ENCODE peak calls at places on chromosome 7, in nine cellular contexts. One of them, this sample, is unnamed. For H3K4me1, the result is how much of the 10 kb centered on the place peaks cover.

GRCh38 chr7:14398531-14398930 is 409.1 kb upstream of the ETV1 start:
- DNase-seq in thyroid gland: no peak
- DNase-seq in heart right ventricle: no peak
- DNase-seq in body of pancreas: no peak
- DNase-seq in left ventricle myocardium inferior: no peak
- DNase-seq in tibial artery: no peak
- DNase-seq in PC-9: no peak
- DNase-seq in CD8-positive, alpha-beta memory T cell: no peak
- DNase-seq in mesendoderm: no peak
- DNase-seq in this sample: no peak

GRCh38 chr7:2444476-2444875 is 31.7 kb downstream of the GRIFIN start:
- DNase-seq in thyroid gland: no peak
- DNase-seq in heart right ventricle: peak
- DNase-seq in body of pancreas: no peak
- DNase-seq in left ventricle myocardium inferior: peak
- DNase-seq in tibial artery: peak
- DNase-seq in PC-9: no peak
- DNase-seq in CD8-positive, alpha-beta memory T cell: no peak
- DNase-seq in mesendoderm: no peak
- DNase-seq in this sample: no peak

GRCh38 chr7:157701395-157701794 is 364.6 kb downstream of the DNAJB6 start:
- DNase-seq in thyroid gland: no peak
- DNase-seq in heart right ventricle: no peak
- DNase-seq in body of pancreas: no peak
- DNase-seq in left ventricle myocardium inferior: no peak
- DNase-seq in tibial artery: no peak
- DNase-seq in PC-9: no peak
- DNase-seq in CD8-positive, alpha-beta memory T cell: no peak
- DNase-seq in mesendoderm: no peak
- DNase-seq in this sample: no peak

GRCh38 chr7:129553861-129554530 is 51.7 kb downstream of the SMKR1 start:
- DNase-seq in thyroid gland: no peak
- DNase-seq in heart right ventricle: no peak
- DNase-seq in body of pancreas: peak
- DNase-seq in left ventricle myocardium inferior: no peak
- DNase-seq in tibial artery: no peak
- DNase-seq in PC-9: no peak
- DNase-seq in CD8-positive, alpha-beta memory T cell: peak
- DNase-seq in mesendoderm: no peak
- DNase-seq in this sample: peak

GRCh38 chr7:97167749-97168148 is 50.3 kb downstream of the SDHAF3 start:
- DNase-seq in thyroid gland: no peak
- DNase-seq in heart right ventricle: no peak
- DNase-seq in body of pancreas: no peak
- DNase-seq in left ventricle myocardium inferior: no peak
- DNase-seq in tibial artery: no peak
- DNase-seq in PC-9: no peak
- DNase-seq in CD8-positive, alpha-beta memory T cell: no peak
- DNase-seq in mesendoderm: no peak
- DNase-seq in this sample: no peak

GRCh38 chr7:2943851-2944601 is 99.6 kb downstream of the CARD11 start:
- DNase-seq in thyroid gland: no peak
- DNase-seq in heart right ventricle: no peak
- DNase-seq in body of pancreas: no peak
- DNase-seq in left ventricle myocardium inferior: no peak
- DNase-seq in tibial artery: peak
- DNase-seq in PC-9: no peak
- DNase-seq in CD8-positive, alpha-beta memory T cell: no peak
- DNase-seq in mesendoderm: no peak
- DNase-seq in this sample: no peak

GRCh38 chr7:148116954-148117353 is 473.6 kb upstream of the C7orf33 start:
- DNase-seq in thyroid gland: no peak
- DNase-seq in heart right ventricle: no peak
- DNase-seq in body of pancreas: no peak
- DNase-seq in left ventricle myocardium inferior: no peak
- DNase-seq in tibial artery: no peak
- DNase-seq in PC-9: no peak
- DNase-seq in CD8-positive, alpha-beta memory T cell: no peak
- DNase-seq in mesendoderm: no peak
- DNase-seq in this sample: no peak

GRCh38 chr7:120760050-120760449 is 97.9 kb downstream of the TSPAN12 start:
- DNase-seq in thyroid gland: no peak
- DNase-seq in heart right ventricle: no peak
- DNase-seq in body of pancreas: no peak
- DNase-seq in left ventricle myocardium inferior: no peak
- DNase-seq in tibial artery: no peak
- DNase-seq in PC-9: no peak
- DNase-seq in CD8-positive, alpha-beta memory T cell: no peak
- DNase-seq in mesendoderm: no peak
- DNase-seq in this sample: no peak

GRCh38 chr7:75772081-75773077 is at the start of gene CCL26:
- DNase-seq in thyroid gland: peak
- DNase-seq in heart right ventricle: peak
- DNase-seq in body of pancreas: peak
- DNase-seq in left ventricle myocardium inferior: peak
- DNase-seq in tibial artery: peak
- DNase-seq in PC-9: peak
- DNase-seq in CD8-positive, alpha-beta memory T cell: no peak
- DNase-seq in mesendoderm: no peak
- DNase-seq in this sample: no peak

GRCh38 chr7:156610601-156611000 is 30.0 kb upstream of the RNF32 start:
- DNase-seq in thyroid gland: peak
- DNase-seq in heart right ventricle: no peak
- DNase-seq in body of pancreas: no peak
- DNase-seq in left ventricle myocardium inferior: no peak
- DNase-seq in tibial artery: no peak
- DNase-seq in PC-9: no peak
- DNase-seq in CD8-positive, alpha-beta memory T cell: no peak
- DNase-seq in mesendoderm: no peak
- DNase-seq in this sample: no peak

GRCh38 chr7:26100940-26101339 is 51.1 kb upstream of the NFE2L3 start:
- DNase-seq in thyroid gland: no peak
- DNase-seq in heart right ventricle: no peak
- DNase-seq in body of pancreas: no peak
- DNase-seq in left ventricle myocardium inferior: no peak
- DNase-seq in tibial artery: no peak
- DNase-seq in PC-9: no peak
- DNase-seq in CD8-positive, alpha-beta memory T cell: no peak
- DNase-seq in mesendoderm: no peak
- DNase-seq in this sample: no peak

GRCh38 chr7:26097837-26098668 is 53.9 kb upstream of the NFE2L3 start:
- DNase-seq in thyroid gland: no peak
- DNase-seq in heart right ventricle: no peak
- DNase-seq in body of pancreas: no peak
- DNase-seq in left ventricle myocardium inferior: no peak
- DNase-seq in tibial artery: no peak
- DNase-seq in PC-9: no peak
- DNase-seq in CD8-positive, alpha-beta memory T cell: peak
- DNase-seq in mesendoderm: no peak
- DNase-seq in this sample: no peak

GRCh38 chr7:26102176-26102575 is 49.8 kb upstream of the NFE2L3 start:
- DNase-seq in thyroid gland: no peak
- DNase-seq in heart right ventricle: no peak
- DNase-seq in body of pancreas: no peak
- DNase-seq in left ventricle myocardium inferior: no peak
- DNase-seq in tibial artery: no peak
- DNase-seq in PC-9: no peak
- DNase-seq in CD8-positive, alpha-beta memory T cell: no peak
- DNase-seq in mesendoderm: peak
- DNase-seq in this sample: no peak

GRCh38 chr7:26103541-26104070 is 48.4 kb upstream of the NFE2L3 start:
- DNase-seq in thyroid gland: no peak
- DNase-seq in heart right ventricle: no peak
- DNase-seq in body of pancreas: no peak
- DNase-seq in left ventricle myocardium inferior: no peak
- DNase-seq in tibial artery: no peak
- DNase-seq in PC-9: no peak
- DNase-seq in CD8-positive, alpha-beta memory T cell: no peak
- DNase-seq in mesendoderm: no peak
- DNase-seq in this sample: no peak

DNA sequence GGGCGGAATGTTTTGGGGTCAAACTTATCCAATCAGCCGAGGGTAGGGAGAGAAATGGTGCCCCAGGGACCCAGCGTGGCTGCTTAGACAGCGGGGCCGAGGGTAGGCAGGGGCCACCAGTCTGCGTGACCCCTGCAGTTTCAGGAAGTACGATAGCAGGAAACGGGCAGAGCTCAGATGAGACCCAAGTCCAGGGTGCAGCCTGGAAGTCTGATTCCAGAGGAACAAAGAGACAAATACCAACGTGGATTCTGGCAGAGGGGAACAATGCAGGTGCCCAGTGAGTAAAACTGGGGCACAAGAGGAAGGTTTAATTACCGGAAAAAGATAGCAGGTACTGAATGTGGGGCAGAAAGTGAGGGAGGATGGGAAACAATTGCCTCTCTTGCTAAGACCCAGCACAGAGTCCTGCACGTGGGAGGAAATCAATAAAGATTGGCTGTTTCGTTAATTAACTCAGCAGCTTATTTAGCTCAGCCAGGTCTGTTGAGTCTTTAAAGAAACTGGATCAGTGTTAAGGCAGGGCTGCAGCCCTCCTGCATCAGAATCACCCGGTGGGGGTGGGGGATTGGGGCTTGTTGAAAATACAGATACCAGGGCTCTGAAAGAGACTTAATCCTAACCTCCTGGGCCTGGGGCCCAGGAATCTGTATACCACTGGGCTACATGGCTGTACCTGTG is 50.4 kb upstream of the NFE2L3 start:
- DNase-seq in thyroid gland: no peak
- DNase-seq in heart right ventricle: no peak
- DNase-seq in body of pancreas: no peak
- DNase-seq in left ventricle myocardium inferior: no peak
- DNase-seq in tibial artery: no peak
- DNase-seq in PC-9: no peak
- DNase-seq in CD8-positive, alpha-beta memory T cell: no peak
- DNase-seq in mesendoderm: peak
- DNase-seq in this sample: no peak
- H3K4me3 ChIP-seq in thyroid gland: no peak
- H3K4me3 ChIP-seq in heart right ventricle: no peak
- H3K4me3 ChIP-seq in body of pancreas: no peak
- H3K4me3 ChIP-seq in left ventricle myocardium inferior: no peak
- H3K4me3 ChIP-seq in tibial artery: peak
- H3K4me3 ChIP-seq in PC-9: no peak
- H3K4me3 ChIP-seq in CD8-positive, alpha-beta memory T cell: no peak
- H3K4me3 ChIP-seq in mesendoderm: no peak
- H3K4me3 ChIP-seq in this sample: no peak

GRCh38 chr7:114973147-114973546 is 51.3 kb downstream of the MDFIC start:
- DNase-seq in thyroid gland: peak
- DNase-seq in heart right ventricle: no peak
- DNase-seq in body of pancreas: no peak
- DNase-seq in left ventricle myocardium inferior: no peak
- DNase-seq in tibial artery: no peak
- DNase-seq in PC-9: peak
- DNase-seq in CD8-positive, alpha-beta memory T cell: no peak
- DNase-seq in mesendoderm: no peak
- DNase-seq in this sample: peak
- H3K4me1 ChIP-seq in thyroid gland: under half
- H3K4me1 ChIP-seq in heart right ventricle: under half
- H3K4me1 ChIP-seq in body of pancreas: under half
- H3K4me1 ChIP-seq in left ventricle myocardium inferior: under half
- H3K4me1 ChIP-seq in tibial artery: under half
- H3K4me1 ChIP-seq in PC-9: under half
- H3K4me1 ChIP-seq in CD8-positive, alpha-beta memory T cell: half or more
- H3K4me1 ChIP-seq in mesendoderm: under half
- H3K4me1 ChIP-seq in this sample: under half

DNA sequence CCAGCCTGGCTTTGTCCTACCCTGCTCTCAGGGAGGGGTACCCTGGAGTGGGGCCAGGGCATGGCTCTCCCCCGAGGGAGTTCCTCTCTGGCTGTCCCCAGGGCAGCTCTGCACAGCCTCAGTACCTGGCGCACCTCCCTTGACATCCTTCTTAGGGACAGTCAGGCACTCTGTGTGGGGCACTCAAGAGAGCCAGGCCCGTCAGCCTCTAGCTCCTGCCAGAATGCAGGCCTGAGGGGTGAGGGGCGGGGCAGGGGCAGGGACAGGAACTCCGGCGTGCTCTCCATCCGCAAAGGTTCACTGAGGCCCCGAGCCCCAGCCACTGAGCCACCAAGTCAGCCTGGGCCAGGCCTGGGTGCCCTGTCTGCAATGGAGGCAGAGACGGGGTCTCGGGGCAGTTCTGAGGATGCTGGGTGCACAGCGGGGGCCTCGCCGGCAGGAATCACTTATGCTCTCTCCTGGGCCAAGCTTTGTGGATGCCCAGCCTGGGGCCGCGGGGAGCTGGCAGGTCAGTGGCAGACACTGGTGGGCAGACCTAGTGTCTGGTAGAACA is 10.1 kb downstream of the LIMK1 start:
- DNase-seq in thyroid gland: peak
- DNase-seq in heart right ventricle: no peak
- DNase-seq in body of pancreas: no peak
- DNase-seq in left ventricle myocardium inferior: no peak
- DNase-seq in tibial artery: no peak
- DNase-seq in PC-9: peak
- DNase-seq in CD8-positive, alpha-beta memory T cell: no peak
- DNase-seq in mesendoderm: peak
- DNase-seq in this sample: no peak
- H3K4me3 ChIP-seq in thyroid gland: no peak
- H3K4me3 ChIP-seq in heart right ventricle: peak
- H3K4me3 ChIP-seq in body of pancreas: no peak
- H3K4me3 ChIP-seq in left ventricle myocardium inferior: peak
- H3K4me3 ChIP-seq in tibial artery: peak
- H3K4me3 ChIP-seq in PC-9: peak
- H3K4me3 ChIP-seq in CD8-positive, alpha-beta memory T cell: peak
- H3K4me3 ChIP-seq in mesendoderm: no peak
- H3K4me3 ChIP-seq in this sample: peak

GRCh38 chr7:55569269-55569663 is 3.0 kb downstream of the VOPP1 start:
- DNase-seq in thyroid gland: no peak
- DNase-seq in heart right ventricle: no peak
- DNase-seq in body of pancreas: no peak
- DNase-seq in left ventricle myocardium inferior: no peak
- DNase-seq in tibial artery: no peak
- DNase-seq in PC-9: no peak
- DNase-seq in CD8-positive, alpha-beta memory T cell: no peak
- DNase-seq in mesendoderm: peak
- DNase-seq in this sample: no peak

GRCh38 chr7:55570218-55570873 is 2.0 kb downstream of the VOPP1 start:
- DNase-seq in thyroid gland: no peak
- DNase-seq in heart right ventricle: no peak
- DNase-seq in body of pancreas: no peak
- DNase-seq in left ventricle myocardium inferior: no peak
- DNase-seq in tibial artery: no peak
- DNase-seq in PC-9: no peak
- DNase-seq in CD8-positive, alpha-beta memory T cell: no peak
- DNase-seq in mesendoderm: no peak
- DNase-seq in this sample: no peak

GRCh38 chr7:55569797-55570196 is 2.5 kb downstream of the VOPP1 start:
- DNase-seq in thyroid gland: no peak
- DNase-seq in heart right ventricle: no peak
- DNase-seq in body of pancreas: no peak
- DNase-seq in left ventricle myocardium inferior: no peak
- DNase-seq in tibial artery: no peak
- DNase-seq in PC-9: no peak
- DNase-seq in CD8-positive, alpha-beta memory T cell: no peak
- DNase-seq in mesendoderm: peak
- DNase-seq in this sample: no peak

GRCh38 chr7:55567495-55568070 is 4.7 kb downstream of the VOPP1 start:
- DNase-seq in thyroid gland: peak
- DNase-seq in heart right ventricle: no peak
- DNase-seq in body of pancreas: no peak
- DNase-seq in left ventricle myocardium inferior: no peak
- DNase-seq in tibial artery: no peak
- DNase-seq in PC-9: no peak
- DNase-seq in CD8-positive, alpha-beta memory T cell: no peak
- DNase-seq in mesendoderm: no peak
- DNase-seq in this sample: no peak

GRCh38 chr7:55568613-55569268 is 3.6 kb downstream of the VOPP1 start:
- DNase-seq in thyroid gland: no peak
- DNase-seq in heart right ventricle: no peak
- DNase-seq in body of pancreas: no peak
- DNase-seq in left ventricle myocardium inferior: no peak
- DNase-seq in tibial artery: no peak
- DNase-seq in PC-9: no peak
- DNase-seq in CD8-positive, alpha-beta memory T cell: no peak
- DNase-seq in mesendoderm: no peak
- DNase-seq in this sample: no peak
- H3K4me1 ChIP-seq in thyroid gland: under half
- H3K4me1 ChIP-seq in heart right ventricle: under half
- H3K4me1 ChIP-seq in body of pancreas: under half
- H3K4me1 ChIP-seq in left ventricle myocardium inferior: half or more
- H3K4me1 ChIP-seq in tibial artery: under half
- H3K4me1 ChIP-seq in PC-9: half or more
- H3K4me1 ChIP-seq in CD8-positive, alpha-beta memory T cell: half or more
- H3K4me1 ChIP-seq in mesendoderm: under half
- H3K4me1 ChIP-seq in this sample: under half

This sample was measured in SJCRH30.